ENCODE peak calls at places on chromosome 16, in nine cellular contexts. S is GM04504, Y is H54, L is NCI-H2081, H is NCI-H774, V is psoas muscle, U is stromal cell of bone marrow, I is aorta, N is OCI-LY7. F is an unnamed sample.

GRCh38 chr16:57277586-57277985 is 6.9 kb downstream of the PLLP start:
- DNase-seq in U (no peak), V (no peak), N (no peak), Y (peak), I (no peak), S (peak), L (no peak), H (no peak), F (peak)

GRCh38 chr16:66468321-66468965 is 41.3 kb downstream of the BEAN1 start:
- DNase-seq in V (no peak), N (no peak), U (no peak), Y (no peak), I (no peak), H (no peak), L (no peak), S (no peak), F (no peak)

GRCh38 chr16:57863434-57864160 is 61.3 kb upstream of the KIFC3 start:
- DNase-seq in L (no peak), V (peak), H (peak), Y (peak), I (peak), U (peak), S (peak), N (no peak), F (peak)

GRCh38 chr16:54193656-54194007 is 93.0 kb downstream of the IRX3 start:
- DNase-seq in V (peak), U (peak), I (peak), H (peak), Y (peak), L (peak), S (peak), N (peak), F (peak)

GRCh38 chr16:24523569-24523968 is 15.8 kb upstream of the RBBP6 start:
- DNase-seq in S (no peak), U (no peak), N (no peak), I (no peak), V (no peak), H (no peak), Y (no peak), L (no peak), F (no peak)

GRCh38 chr16:16857603-16858283 is 478.8 kb downstream of the NPIPA7 start:
- DNase-seq in L (no peak), I (no peak), U (no peak), H (no peak), S (no peak), V (no peak), N (no peak), Y (no peak), F (no peak)

GRCh38 chr16:66150691-66151090 is 215.8 kb upstream of the CDH5 start:
- DNase-seq in V (no peak), L (no peak), I (no peak), U (no peak), N (no peak), H (no peak), S (no peak), Y (no peak), F (no peak)

GRCh38 chr16:29988346-29989075 is 6.9 kb downstream of the HIRIP3 start:
- DNase-seq in N (no peak), S (no peak), L (no peak), I (peak), U (no peak), Y (no peak), H (no peak), V (no peak), F (no peak)

GRCh38 chr16:81551141-81551808 is 106.7 kb downstream of the CMIP start:
- DNase-seq in V (no peak), Y (peak), U (no peak), L (no peak), I (peak), N (no peak), S (peak), H (no peak), F (no peak)

GRCh38 chr16:79283578-79283977 is 317.0 kb downstream of the MAF start:
- DNase-seq in I (no peak), U (no peak), S (no peak), H (no peak), Y (no peak), L (no peak), V (no peak), N (peak), F (no peak)

GRCh38 chr16:49273771-49274170 is 7.9 kb downstream of the CBLN1 start:
- DNase-seq in H (no peak), L (no peak), I (no peak), N (no peak), V (no peak), Y (no peak), S (no peak), U (no peak), F (no peak)

GRCh38 chr16:57722651-57723050 is 12.9 kb upstream of the KATNB1 start:
- DNase-seq in H (no peak), N (no peak), S (no peak), U (no peak), I (no peak), L (no peak), V (no peak), Y (no peak), F (no peak)

F was measured in lung.